ENCODE peak calls at places on chromosomes 16 and 17, in four cellular contexts. One of them, this sample, is unnamed. For H3K4me1, the result is how much of the 10 kb centered on the place peaks cover.

GRCh38 chr16:19589771-19590302 is 34.3 kb downstream of the VPS35L start:
- DNase-seq in Karpas-422: no peak
- DNase-seq in cardiac muscle cell: peak
- DNase-seq in CD8-positive, alpha-beta memory T cell: no peak
- DNase-seq in this sample: no peak

GRCh38 chr17:9226794-9227135 is 205.5 kb downstream of the NTN1 start:
- DNase-seq in Karpas-422: no peak
- DNase-seq in CD8-positive, alpha-beta memory T cell: no peak
- DNase-seq in cardiac muscle cell: no peak
- DNase-seq in this sample: no peak

GRCh38 chr16:13873835-13874438 is 46.0 kb upstream of the ERCC4 start:
- DNase-seq in cardiac muscle cell: peak
- DNase-seq in CD8-positive, alpha-beta memory T cell: no peak
- DNase-seq in Karpas-422: no peak
- DNase-seq in this sample: no peak

GRCh38 chr17:66054242-66054641 is 137.7 kb downstream of the CEP112 start:
- DNase-seq in cardiac muscle cell: no peak
- DNase-seq in Karpas-422: no peak
- DNase-seq in CD8-positive, alpha-beta memory T cell: no peak
- DNase-seq in this sample: no peak

GRCh38 chr17:2709173-2709661 is 2.3 kb downstream of the CLUH start:
- DNase-seq in cardiac muscle cell: no peak
- DNase-seq in Karpas-422: peak
- DNase-seq in CD8-positive, alpha-beta memory T cell: no peak
- DNase-seq in this sample: peak

GRCh38 chr17:51617876-51618455 is 357.6 kb downstream of the UTP18 start:
- DNase-seq in CD8-positive, alpha-beta memory T cell: no peak
- DNase-seq in cardiac muscle cell: no peak
- DNase-seq in Karpas-422: no peak
- DNase-seq in this sample: no peak

GRCh38 chr16:49055824-49056545 is 225.7 kb downstream of the CBLN1 start:
- DNase-seq in cardiac muscle cell: no peak
- DNase-seq in Karpas-422: peak
- DNase-seq in CD8-positive, alpha-beta memory T cell: no peak
- DNase-seq in this sample: no peak

GRCh38 chr16:4795181-4795827 is at the start of gene SMIM22:
- DNase-seq in cardiac muscle cell: no peak
- DNase-seq in Karpas-422: no peak
- DNase-seq in CD8-positive, alpha-beta memory T cell: no peak
- DNase-seq in this sample: no peak

GRCh38 chr16:23701045-23701444 is 12.0 kb downstream of the ERN2 start:
- DNase-seq in Karpas-422: no peak
- DNase-seq in cardiac muscle cell: no peak
- DNase-seq in CD8-positive, alpha-beta memory T cell: no peak
- DNase-seq in this sample: no peak

GRCh38 chr16:50467943-50468748 is 80.0 kb upstream of the NKD1 start:
- DNase-seq in Karpas-422: peak
- DNase-seq in cardiac muscle cell: no peak
- DNase-seq in CD8-positive, alpha-beta memory T cell: peak
- DNase-seq in this sample: peak

GRCh38 chr17:78912082-78912481 is 9.1 kb upstream of the CEP295NL start:
- DNase-seq in Karpas-422: no peak
- DNase-seq in CD8-positive, alpha-beta memory T cell: no peak
- DNase-seq in cardiac muscle cell: no peak
- DNase-seq in this sample: no peak

GRCh38 chr17:69166957-69167356 is 25.3 kb upstream of the ABCA6 start:
- DNase-seq in Karpas-422: no peak
- DNase-seq in CD8-positive, alpha-beta memory T cell: no peak
- DNase-seq in cardiac muscle cell: no peak
- DNase-seq in this sample: no peak

GRCh38 chr17:78027121-78027520 is 68.6 kb downstream of the TNRC6C start:
- DNase-seq in Karpas-422: no peak
- DNase-seq in cardiac muscle cell: no peak
- DNase-seq in CD8-positive, alpha-beta memory T cell: no peak
- DNase-seq in this sample: no peak

GRCh38 chr16:1712791-1713261 is 6.8 kb downstream of the MAPK8IP3 start:
- DNase-seq in cardiac muscle cell: no peak
- DNase-seq in CD8-positive, alpha-beta memory T cell: no peak
- DNase-seq in Karpas-422: peak
- DNase-seq in this sample: no peak
- H3K4me1 ChIP-seq in cardiac muscle cell: under half
- H3K4me1 ChIP-seq in CD8-positive, alpha-beta memory T cell: under half
- H3K4me1 ChIP-seq in Karpas-422: half or more
- H3K4me1 ChIP-seq in this sample: under half

GRCh38 chr17:16486373-16487250 is 5.4 kb downstream of the LRRC75A start:
- DNase-seq in Karpas-422: no peak
- DNase-seq in CD8-positive, alpha-beta memory T cell: no peak
- DNase-seq in cardiac muscle cell: peak
- DNase-seq in this sample: peak
- H3K4me3 ChIP-seq in Karpas-422: no peak
- H3K4me3 ChIP-seq in CD8-positive, alpha-beta memory T cell: no peak
- H3K4me3 ChIP-seq in cardiac muscle cell: no peak
- H3K4me3 ChIP-seq in this sample: peak

GRCh38 chr17:29615492-29616299 is 7.0 kb downstream of the CORO6 start:
- DNase-seq in CD8-positive, alpha-beta memory T cell: peak
- DNase-seq in cardiac muscle cell: peak
- DNase-seq in Karpas-422: peak
- DNase-seq in this sample: peak
- H3K4me1 ChIP-seq in CD8-positive, alpha-beta memory T cell: under half
- H3K4me1 ChIP-seq in cardiac muscle cell: under half
- H3K4me1 ChIP-seq in Karpas-422: under half
- H3K4me1 ChIP-seq in this sample: under half

DNA sequence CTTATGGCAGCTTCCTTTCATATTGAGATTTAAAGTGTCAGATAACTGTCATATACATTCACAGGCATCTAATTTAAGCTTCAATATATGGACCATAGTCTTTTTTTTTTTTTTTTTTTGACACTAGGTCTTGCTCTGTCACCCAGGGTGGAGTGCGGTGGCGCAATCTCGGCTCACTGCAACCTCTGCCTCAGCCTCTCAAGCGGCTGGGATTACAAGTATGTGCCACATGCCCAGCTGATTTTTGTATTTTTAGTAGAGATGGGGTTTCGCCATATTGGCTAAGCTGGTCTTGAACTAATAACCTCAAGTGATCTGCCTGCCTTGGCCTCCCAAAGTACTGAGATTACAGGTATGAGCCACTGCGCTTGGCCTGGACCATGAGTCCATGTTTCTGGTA is 13.6 kb downstream of the CEP95 start:
- DNase-seq in Karpas-422: no peak
- DNase-seq in CD8-positive, alpha-beta memory T cell: no peak
- DNase-seq in cardiac muscle cell: no peak
- DNase-seq in this sample: no peak
- H3K4me3 ChIP-seq in Karpas-422: no peak
- H3K4me3 ChIP-seq in CD8-positive, alpha-beta memory T cell: no peak
- H3K4me3 ChIP-seq in cardiac muscle cell: no peak
- H3K4me3 ChIP-seq in this sample: no peak

GRCh38 chr17:49630113-49630900 is 47.6 kb downstream of the SPOP start:
- DNase-seq in Karpas-422: no peak
- DNase-seq in CD8-positive, alpha-beta memory T cell: no peak
- DNase-seq in cardiac muscle cell: no peak
- DNase-seq in this sample: no peak

GRCh38 chr17:49631496-49631895 is 46.4 kb downstream of the SPOP start:
- DNase-seq in Karpas-422: no peak
- DNase-seq in CD8-positive, alpha-beta memory T cell: no peak
- DNase-seq in cardiac muscle cell: no peak
- DNase-seq in this sample: no peak

GRCh38 chr17:49633762-49634486 is 44.0 kb downstream of the SPOP start:
- DNase-seq in CD8-positive, alpha-beta memory T cell: no peak
- DNase-seq in cardiac muscle cell: no peak
- DNase-seq in Karpas-422: no peak
- DNase-seq in this sample: no peak

GRCh38 chr17:49633250-49633649 is 44.6 kb downstream of the SPOP start:
- DNase-seq in cardiac muscle cell: no peak
- DNase-seq in Karpas-422: no peak
- DNase-seq in CD8-positive, alpha-beta memory T cell: no peak
- DNase-seq in this sample: no peak

GRCh38 chr17:49632201-49632600 is 45.7 kb downstream of the SPOP start:
- DNase-seq in cardiac muscle cell: no peak
- DNase-seq in CD8-positive, alpha-beta memory T cell: no peak
- DNase-seq in Karpas-422: no peak
- DNase-seq in this sample: no peak
- H3K4me1 ChIP-seq in cardiac muscle cell: under half
- H3K4me1 ChIP-seq in CD8-positive, alpha-beta memory T cell: under half
- H3K4me1 ChIP-seq in Karpas-422: under half
- H3K4me1 ChIP-seq in this sample: under half

DNA sequence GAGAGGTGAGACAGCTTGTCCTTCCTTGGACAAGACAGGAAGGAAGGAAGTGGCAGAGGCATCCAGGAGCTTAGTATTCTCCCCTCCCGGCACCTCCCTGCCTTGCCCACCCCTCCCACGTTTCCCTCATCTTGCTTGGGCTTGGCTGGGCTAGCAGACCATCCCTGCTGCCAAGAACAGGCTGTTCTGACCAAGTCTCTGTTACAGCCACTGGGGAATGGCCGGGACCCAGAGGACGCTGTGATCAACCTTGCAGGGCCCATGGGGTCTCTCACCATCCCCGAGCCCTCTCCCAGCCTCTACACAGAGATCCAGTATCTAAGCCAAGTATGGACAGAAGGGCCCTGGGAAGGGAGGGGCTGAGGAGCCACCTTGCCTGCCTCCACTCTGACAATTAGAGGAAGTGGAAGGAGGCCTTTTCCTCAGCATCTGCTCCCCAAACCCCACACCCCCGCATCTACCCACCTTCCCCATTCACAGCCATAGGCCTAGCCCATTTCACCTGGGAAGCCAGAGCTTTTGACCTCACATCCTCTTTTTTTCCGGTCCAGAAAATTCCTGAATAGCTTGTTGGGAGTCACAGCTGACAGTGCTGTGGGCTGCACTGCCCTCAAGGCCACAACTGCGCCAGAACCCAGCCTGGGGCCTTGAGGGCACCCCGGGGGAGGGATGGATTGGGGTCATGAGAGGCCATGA is 14.1 kb downstream of the CD300LG start:
- DNase-seq in CD8-positive, alpha-beta memory T cell: no peak
- DNase-seq in cardiac muscle cell: no peak
- DNase-seq in Karpas-422: no peak
- DNase-seq in this sample: no peak
- H3K4me3 ChIP-seq in CD8-positive, alpha-beta memory T cell: no peak
- H3K4me3 ChIP-seq in cardiac muscle cell: no peak
- H3K4me3 ChIP-seq in Karpas-422: no peak
- H3K4me3 ChIP-seq in this sample: no peak

GRCh38 chr16:28192811-28193529 is 18.8 kb downstream of the XPO6 start:
- DNase-seq in CD8-positive, alpha-beta memory T cell: peak
- DNase-seq in cardiac muscle cell: no peak
- DNase-seq in Karpas-422: peak
- DNase-seq in this sample: no peak
- H3K4me1 ChIP-seq in CD8-positive, alpha-beta memory T cell: half or more
- H3K4me1 ChIP-seq in cardiac muscle cell: under half
- H3K4me1 ChIP-seq in Karpas-422: half or more
- H3K4me1 ChIP-seq in this sample: under half

GRCh38 chr17:82900741-82901140 is 60.9 kb upstream of the ZNF750 start:
- DNase-seq in CD8-positive, alpha-beta memory T cell: no peak
- DNase-seq in cardiac muscle cell: no peak
- DNase-seq in Karpas-422: no peak
- DNase-seq in this sample: no peak
- H3K4me3 ChIP-seq in CD8-positive, alpha-beta memory T cell: no peak
- H3K4me3 ChIP-seq in cardiac muscle cell: no peak
- H3K4me3 ChIP-seq in Karpas-422: no peak
- H3K4me3 ChIP-seq in this sample: no peak

DNA sequence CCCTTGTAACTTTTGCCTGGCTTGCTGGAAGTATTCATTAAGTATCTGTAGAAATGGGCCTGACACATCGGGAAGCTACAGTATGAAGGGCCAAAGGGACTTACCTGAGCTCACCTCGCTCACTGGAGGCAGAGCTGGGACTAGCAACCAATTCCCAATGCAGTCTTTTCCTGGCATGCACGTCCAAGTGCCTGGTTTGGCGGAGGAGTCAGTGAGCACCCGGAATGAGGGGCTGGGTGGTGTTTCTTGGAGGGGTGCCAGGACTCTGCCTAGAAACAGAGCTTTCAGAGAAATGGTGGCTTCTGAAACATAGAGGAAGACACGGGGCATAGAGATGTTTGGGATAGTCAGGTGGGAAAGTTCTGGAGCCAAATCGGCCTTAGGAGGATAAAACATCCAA is 18.4 kb upstream of the GPRC5C start:
- DNase-seq in Karpas-422: no peak
- DNase-seq in CD8-positive, alpha-beta memory T cell: no peak
- DNase-seq in cardiac muscle cell: no peak
- DNase-seq in this sample: no peak
- H3K4me1 ChIP-seq in Karpas-422: under half
- H3K4me1 ChIP-seq in CD8-positive, alpha-beta memory T cell: under half
- H3K4me1 ChIP-seq in cardiac muscle cell: under half
- H3K4me1 ChIP-seq in this sample: under half

This sample was measured in Peyer's patch.